ENCODE peak calls at places on chromosomes 13 and 19, in nine cellular contexts. D is naive B cell; I is activated naive CD8-positive, alpha-beta T cell treated with anti-CD3 and anti-CD28 coated beads, Interleukin-2, amount 10 ng/mL, durations not matched to agents 7 days and 5 days; V is GM12878; N is stimulated activated naive B cell treated with anti-CD40 and anti-IgM and Interleukin-4, amounts not matched to agents 10 μg/mL and 1 μg/mL and 100 μg/mL, for 72 hours; H is activated CD4-positive, alpha-beta T cell treated with anti-CD3 and anti-CD28 coated beads for 36 hours; C is psoas muscle; M is sciatic nerve; K is stimulated activated effector memory CD8-positive, alpha-beta T cell treated with anti-CD3 and anti-CD28 coated beads, Interleukin-12 subunit alpha, Interleukin-12 subunit beta, amount 100 ng/mL, for 72 hours. R is an unnamed sample.

GRCh38 chr13:101590479-101590878 is 138.0 kb downstream of the ITGBL1 start:
- ATAC-seq in V (no peak), K (no peak), C (no peak), M (no peak), N (no peak), D (no peak), H (no peak), I (no peak), R (no peak)

GRCh38 chr13:89891416-89891815 is 1456.1 kb upstream of the MIR17HG start:
- ATAC-seq in H (no peak), K (no peak), V (no peak), D (no peak), M (no peak), C (no peak), I (no peak), N (no peak), R (no peak)

GRCh38 chr13:39770514-39770913 is 115.1 kb downstream of the COG6 start:
- ATAC-seq in C (no peak), V (no peak), I (no peak), K (no peak), N (no peak), H (no peak), D (no peak), M (no peak), R (no peak)

GRCh38 chr13:76948139-76948538 is at the start of gene ACOD1:
- ATAC-seq in I (no peak), K (no peak), V (no peak), D (no peak), N (no peak), H (no peak), C (no peak), M (no peak), R (no peak)

GRCh38 chr13:28636078-28636477 is 22.9 kb upstream of the POMP start:
- ATAC-seq in D (no peak), K (no peak), M (no peak), C (no peak), V (no peak), I (no peak), N (no peak), H (no peak), R (no peak)

GRCh38 chr13:83816081-83816480 is 66.2 kb downstream of the SLITRK1 start:
- ATAC-seq in M (no peak), C (no peak), K (no peak), D (no peak), I (no peak), N (no peak), H (no peak), V (no peak), R (no peak)

GRCh38 chr19:7528522-7529245 is 6.3 kb downstream of the MCOLN1 start:
- ATAC-seq in C (no peak), V (no peak), N (no peak), I (no peak), H (no peak), M (no peak), D (no peak), K (no peak), R (no peak)

GRCh38 chr13:46684287-46685001 is 112.5 kb downstream of the ESD start:
- ATAC-seq in I (no peak), C (no peak), V (no peak), N (no peak), H (no peak), D (no peak), K (no peak), M (peak; percentile 38), R (no peak)

GRCh38 chr13:110641055-110642015 is 26.0 kb downstream of the NAXD start:
- ATAC-seq in V (no peak), N (no peak), M (peak; percentile 21), C (no peak), D (no peak), I (no peak), H (no peak), K (no peak), R (no peak)

GRCh38 chr13:27288397-27288796 is 17.8 kb downstream of the RASL11A start:
- ATAC-seq in V (no peak), D (no peak), C (no peak), H (no peak), M (no peak), I (no peak), K (no peak), N (no peak), R (no peak)

GRCh38 chr13:95212962-95213850 is 88.0 kb downstream of the ABCC4 start:
- ATAC-seq in K (no peak), C (peak; percentile 28), V (no peak), D (no peak), I (no peak), M (no peak), N (no peak), H (no peak), R (no peak)

GRCh38 chr19:40802300-40803169 is 3.5 kb downstream of the EGLN2 start:
- ATAC-seq in M (peak; percentile 9), N (no peak), V (no peak), D (no peak), C (no peak), I (no peak), H (no peak), K (no peak), R (no peak)

GRCh38 chr19:13063461-13064091 is 39.1 kb downstream of the LYL1 start:
- ATAC-seq in M (peak; percentile 14), I (no peak), N (no peak), K (no peak), D (no peak), H (no peak), C (peak; percentile 86), V (no peak), R (no peak)

GRCh38 chr19:583198-583967 is 6.3 kb upstream of the HCN2 start:
- ATAC-seq in D (no peak), K (no peak), N (no peak), M (peak; percentile 3), H (no peak), C (peak; percentile 15), I (no peak), V (no peak), R (no peak)

GRCh38 chr13:106997219-106997618 is 429.3 kb upstream of the ARGLU1 start:
- ATAC-seq in C (no peak), N (no peak), K (no peak), D (no peak), V (no peak), I (no peak), M (no peak), H (no peak), R (no peak)

GRCh38 chr13:51721485-51721884 is 82.5 kb downstream of the DHRS12 start:
- ATAC-seq in I (no peak), D (no peak), M (peak; percentile 84), V (peak; percentile 95), H (no peak), C (peak; percentile 19), K (peak; percentile 32), N (peak; percentile 92), R (peak; percentile 67)

GRCh38 chr19:4671182-4671851 is 1.2 kb upstream of the MYDGF start:
- ATAC-seq in K (no peak), H (no peak), N (no peak), M (no peak), D (no peak), C (peak; percentile 70), I (no peak), V (no peak), R (no peak)

GRCh38 chr13:97369269-97369893 is 64.6 kb upstream of the RAP2A start:
- ATAC-seq in H (peak; percentile 49), K (peak; percentile 61), N (peak; percentile 54), M (peak; percentile 47), C (no peak), I (peak; percentile 61), D (peak; percentile 30), V (peak; percentile 74), R (no peak)

GRCh38 chr13:48749144-48749543 is 95.4 kb downstream of the CYSLTR2 start:
- ATAC-seq in M (no peak), N (no peak), H (peak; percentile 25), I (no peak), D (no peak), C (no peak), K (peak; percentile 29), V (peak; percentile 31), R (no peak)

GRCh38 chr13:76293346-76293745 is 592.9 kb downstream of the KCTD12 start:
- ATAC-seq in K (no peak), H (no peak), N (no peak), M (peak; percentile 79), I (no peak), V (no peak), C (no peak), D (no peak), R (no peak)

GRCh38 chr19:1447565-1447903 is 2.4 kb upstream of the APC2 start:
- ATAC-seq in N (no peak), V (no peak), C (no peak), H (no peak), I (no peak), K (no peak), D (no peak), M (no peak), R (no peak)

R was measured in stimulated activated memory B cell treated with anti-CD40 and anti-IgM and Interleukin-4, amounts not matched to agents 10 μg/mL and 1 μg/mL and 100 μg/mL, for 72 hours.